ENCODE peak calls at places on chromosomes 5 and 9, in eight cellular contexts. One of them, this sample, is unnamed.

GRCh38 chr5:180162304-180162661 is 46.7 kb downstream of the RASGEF1C start:
- DNase-seq in left ventricle myocardium superior: no peak
- DNase-seq in naive thymus-derived CD8-positive, alpha-beta T cell: no peak
- DNase-seq in activated CD4-positive, alpha-beta memory T cell treated with anti-CD3 and anti-CD28 coated beads, Interleukin-2, amount 10 ng/mL, durations not matched to agents 7 days and 5 days: no peak
- DNase-seq in CD8-positive, alpha-beta T cell: no peak
- DNase-seq in NCI-H460: no peak
- DNase-seq in hypothalamus: no peak
- DNase-seq in RWPE2: no peak
- DNase-seq in this sample: no peak

GRCh38 chr5:168578506-168579205 is 512 bp downstream of the PANK3 start:
- DNase-seq in left ventricle myocardium superior: no peak
- DNase-seq in naive thymus-derived CD8-positive, alpha-beta T cell: no peak
- DNase-seq in activated CD4-positive, alpha-beta memory T cell treated with anti-CD3 and anti-CD28 coated beads, Interleukin-2, amount 10 ng/mL, durations not matched to agents 7 days and 5 days: no peak
- DNase-seq in CD8-positive, alpha-beta T cell: no peak
- DNase-seq in NCI-H460: no peak
- DNase-seq in hypothalamus: no peak
- DNase-seq in RWPE2: no peak
- DNase-seq in this sample: peak; percentile 69

GRCh38 chr5:71767661-71768060 is 48.6 kb downstream of the CARTPT start:
- DNase-seq in left ventricle myocardium superior: no peak
- DNase-seq in naive thymus-derived CD8-positive, alpha-beta T cell: no peak
- DNase-seq in activated CD4-positive, alpha-beta memory T cell treated with anti-CD3 and anti-CD28 coated beads, Interleukin-2, amount 10 ng/mL, durations not matched to agents 7 days and 5 days: no peak
- DNase-seq in CD8-positive, alpha-beta T cell: no peak
- DNase-seq in NCI-H460: no peak
- DNase-seq in hypothalamus: no peak
- DNase-seq in RWPE2: no peak
- DNase-seq in this sample: no peak

GRCh38 chr5:125870271-125870670 is 552.9 kb upstream of the GRAMD2B start:
- DNase-seq in left ventricle myocardium superior: no peak
- DNase-seq in naive thymus-derived CD8-positive, alpha-beta T cell: no peak
- DNase-seq in activated CD4-positive, alpha-beta memory T cell treated with anti-CD3 and anti-CD28 coated beads, Interleukin-2, amount 10 ng/mL, durations not matched to agents 7 days and 5 days: no peak
- DNase-seq in CD8-positive, alpha-beta T cell: no peak
- DNase-seq in NCI-H460: no peak
- DNase-seq in hypothalamus: no peak
- DNase-seq in RWPE2: no peak
- DNase-seq in this sample: no peak

GRCh38 chr5:143542798-143543144 is 139.3 kb upstream of the NR3C1 start:
- DNase-seq in left ventricle myocardium superior: no peak
- DNase-seq in naive thymus-derived CD8-positive, alpha-beta T cell: no peak
- DNase-seq in activated CD4-positive, alpha-beta memory T cell treated with anti-CD3 and anti-CD28 coated beads, Interleukin-2, amount 10 ng/mL, durations not matched to agents 7 days and 5 days: no peak
- DNase-seq in CD8-positive, alpha-beta T cell: no peak
- DNase-seq in NCI-H460: no peak
- DNase-seq in hypothalamus: no peak
- DNase-seq in RWPE2: no peak
- DNase-seq in this sample: no peak

GRCh38 chr9:84671651-84672467 is 2.3 kb downstream of the NTRK2 start:
- DNase-seq in left ventricle myocardium superior: no peak
- DNase-seq in naive thymus-derived CD8-positive, alpha-beta T cell: no peak
- DNase-seq in activated CD4-positive, alpha-beta memory T cell treated with anti-CD3 and anti-CD28 coated beads, Interleukin-2, amount 10 ng/mL, durations not matched to agents 7 days and 5 days: no peak
- DNase-seq in CD8-positive, alpha-beta T cell: no peak
- DNase-seq in NCI-H460: no peak
- DNase-seq in hypothalamus: no peak
- DNase-seq in RWPE2: no peak
- DNase-seq in this sample: no peak

GRCh38 chr5:76849767-76850291 is at the start of gene S100Z:
- DNase-seq in left ventricle myocardium superior: no peak
- DNase-seq in naive thymus-derived CD8-positive, alpha-beta T cell: no peak
- DNase-seq in activated CD4-positive, alpha-beta memory T cell treated with anti-CD3 and anti-CD28 coated beads, Interleukin-2, amount 10 ng/mL, durations not matched to agents 7 days and 5 days: peak; percentile 67
- DNase-seq in CD8-positive, alpha-beta T cell: peak; percentile 24
- DNase-seq in NCI-H460: no peak
- DNase-seq in hypothalamus: no peak
- DNase-seq in RWPE2: no peak
- DNase-seq in this sample: no peak

GRCh38 chr5:6722015-6722414 is 8.8 kb downstream of the TENT4A start:
- DNase-seq in left ventricle myocardium superior: no peak
- DNase-seq in naive thymus-derived CD8-positive, alpha-beta T cell: no peak
- DNase-seq in activated CD4-positive, alpha-beta memory T cell treated with anti-CD3 and anti-CD28 coated beads, Interleukin-2, amount 10 ng/mL, durations not matched to agents 7 days and 5 days: no peak
- DNase-seq in CD8-positive, alpha-beta T cell: no peak
- DNase-seq in NCI-H460: no peak
- DNase-seq in hypothalamus: no peak
- DNase-seq in RWPE2: peak; percentile 17
- DNase-seq in this sample: no peak

GRCh38 chr9:133200631-133201030 is 8.4 kb downstream of the OBP2B start:
- DNase-seq in left ventricle myocardium superior: no peak
- DNase-seq in naive thymus-derived CD8-positive, alpha-beta T cell: no peak
- DNase-seq in activated CD4-positive, alpha-beta memory T cell treated with anti-CD3 and anti-CD28 coated beads, Interleukin-2, amount 10 ng/mL, durations not matched to agents 7 days and 5 days: no peak
- DNase-seq in CD8-positive, alpha-beta T cell: no peak
- DNase-seq in NCI-H460: no peak
- DNase-seq in hypothalamus: no peak
- DNase-seq in RWPE2: no peak
- DNase-seq in this sample: no peak

GRCh38 chr9:111178361-111179043 is 140.2 kb upstream of the LPAR1 start:
- DNase-seq in left ventricle myocardium superior: no peak
- DNase-seq in naive thymus-derived CD8-positive, alpha-beta T cell: no peak
- DNase-seq in activated CD4-positive, alpha-beta memory T cell treated with anti-CD3 and anti-CD28 coated beads, Interleukin-2, amount 10 ng/mL, durations not matched to agents 7 days and 5 days: no peak
- DNase-seq in CD8-positive, alpha-beta T cell: no peak
- DNase-seq in NCI-H460: no peak
- DNase-seq in hypothalamus: no peak
- DNase-seq in RWPE2: no peak
- DNase-seq in this sample: no peak

GRCh38 chr9:96022445-96023031 is 147.0 kb downstream of the ERCC6L2 start:
- DNase-seq in left ventricle myocardium superior: peak; percentile 45
- DNase-seq in naive thymus-derived CD8-positive, alpha-beta T cell: no peak
- DNase-seq in activated CD4-positive, alpha-beta memory T cell treated with anti-CD3 and anti-CD28 coated beads, Interleukin-2, amount 10 ng/mL, durations not matched to agents 7 days and 5 days: peak; percentile 60
- DNase-seq in CD8-positive, alpha-beta T cell: no peak
- DNase-seq in NCI-H460: no peak
- DNase-seq in hypothalamus: peak; percentile 19
- DNase-seq in RWPE2: no peak
- DNase-seq in this sample: no peak

GRCh38 chr9:114771901-114772300 is 33.9 kb downstream of the TNFSF15 start:
- DNase-seq in left ventricle myocardium superior: no peak
- DNase-seq in naive thymus-derived CD8-positive, alpha-beta T cell: no peak
- DNase-seq in activated CD4-positive, alpha-beta memory T cell treated with anti-CD3 and anti-CD28 coated beads, Interleukin-2, amount 10 ng/mL, durations not matched to agents 7 days and 5 days: no peak
- DNase-seq in CD8-positive, alpha-beta T cell: no peak
- DNase-seq in NCI-H460: no peak
- DNase-seq in hypothalamus: no peak
- DNase-seq in RWPE2: no peak
- DNase-seq in this sample: no peak